ENCODE peak calls at places on chromosome 4, in four cellular contexts. T, U, I and X are unnamed samples.
A peak's percentile ranks its signal among the peaks of the same experiment; 100 is the strongest.

GRCh38 chr4:79472693-79473552 is 64.9 kb upstream of the GK2 start:
- DNase-seq in U (no peak), I (no peak), T (no peak), X (no peak)

GRCh38 chr4:78545275-78546246 is 6.0 kb upstream of the ANXA3 start:
- DNase-seq in I (no peak), T (no peak), U (no peak), X (no peak)

GRCh38 chr4:10620935-10621488 is 63.6 kb downstream of the CLNK start:
- DNase-seq in T (no peak), I (no peak), U (no peak), X (no peak)

GRCh38 chr4:184752496-184753275 is 18.8 kb upstream of the CENPU start:
- DNase-seq in I (no peak), T (no peak), U (no peak), X (no peak)

GRCh38 chr4:177879851-177880250 is 437.6 kb upstream of the AGA start:
- DNase-seq in T (peak; percentile 21), I (no peak), U (no peak), X (peak; percentile 8)

GRCh38 chr4:110107868-110108267 is 90.5 kb downstream of the ELOVL6 start:
- DNase-seq in T (no peak), I (no peak), U (no peak), X (no peak)

GRCh38 chr4:3223346-3223745 is 25.6 kb upstream of the MSANTD1 start:
- DNase-seq in I (no peak), U (no peak), T (no peak), X (no peak)

GRCh38 chr4:25551608-25552007 is 104.0 kb upstream of the SLC34A2 start:
- DNase-seq in T (no peak), I (no peak), U (no peak), X (no peak)

GRCh38 chr4:23237771-23238170 is 545.0 kb downstream of the GBA3 start:
- DNase-seq in T (no peak), U (no peak), I (no peak), X (no peak)

GRCh38 chr4:22515145-22515887 is 550 bp downstream of the ADGRA3 start:
- DNase-seq in I (no peak), U (peak; percentile 18), T (no peak), X (no peak)

GRCh38 chr4:153485860-153486259 is 19.7 kb downstream of the TMEM131L start:
- DNase-seq in I (no peak), U (no peak), T (no peak), X (no peak)

GRCh38 chr4:88616275-88616996 is 24.2 kb downstream of the HERC3 start:
- DNase-seq in T (no peak), I (no peak), U (no peak), X (no peak)

GRCh38 chr4:158676076-158676475 is 4.0 kb downstream of the ETFDH start:
- DNase-seq in U (no peak), T (no peak), I (no peak), X (no peak)

GRCh38 chr4:4412661-4413372 is 25.9 kb downstream of the NSG1 start:
- DNase-seq in U (no peak), T (no peak), I (no peak), X (no peak)

GRCh38 chr4:38210396-38211114 is 250.4 kb downstream of the PTTG2 start:
- DNase-seq in U (no peak), T (no peak), I (no peak), X (no peak)

GRCh38 chr4:68576272-68577100 is at the start of gene UGT2B17:
- DNase-seq in U (no peak), T (no peak), I (no peak), X (no peak)

DNA sequence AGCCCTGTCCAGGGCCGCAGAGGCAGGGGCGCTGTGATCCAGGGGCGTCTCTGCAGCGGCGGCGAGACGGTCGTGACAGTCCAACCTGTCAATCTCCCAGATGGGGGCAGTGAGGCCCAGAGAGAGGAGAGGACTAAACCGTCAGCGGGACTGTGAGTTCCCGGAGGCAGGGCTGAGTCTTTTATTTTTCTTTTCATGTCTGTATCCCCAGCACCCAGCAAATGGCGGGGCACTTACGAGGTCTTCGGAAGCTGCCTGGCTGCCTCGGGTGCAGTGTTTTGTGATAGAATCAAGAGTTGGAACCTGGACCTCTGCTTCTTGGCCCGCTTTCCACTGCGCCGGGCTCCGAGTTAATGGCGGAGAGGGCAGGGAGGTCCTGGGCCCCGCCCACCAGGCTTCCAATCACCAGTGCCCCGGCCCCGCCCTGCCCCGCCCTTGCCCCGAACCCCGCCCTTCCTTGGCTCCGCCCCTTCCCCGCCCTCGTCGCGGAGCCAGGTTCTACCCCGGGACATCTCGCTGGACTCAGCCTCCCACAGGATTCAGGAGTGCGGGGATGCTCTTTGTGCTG is 35.3 kb upstream of the GRPEL1 start:
- DNase-seq in T (no peak), I (peak; percentile 23), U (peak; percentile 99), X (peak; percentile 60)
- H3K9ac ChIP-seq in T (no peak overlapping the region), I (peak overlapping the region; percentile 64), U (peak overlapping the region; percentile 45), X (peak overlapping the region; percentile 67)

DNA sequence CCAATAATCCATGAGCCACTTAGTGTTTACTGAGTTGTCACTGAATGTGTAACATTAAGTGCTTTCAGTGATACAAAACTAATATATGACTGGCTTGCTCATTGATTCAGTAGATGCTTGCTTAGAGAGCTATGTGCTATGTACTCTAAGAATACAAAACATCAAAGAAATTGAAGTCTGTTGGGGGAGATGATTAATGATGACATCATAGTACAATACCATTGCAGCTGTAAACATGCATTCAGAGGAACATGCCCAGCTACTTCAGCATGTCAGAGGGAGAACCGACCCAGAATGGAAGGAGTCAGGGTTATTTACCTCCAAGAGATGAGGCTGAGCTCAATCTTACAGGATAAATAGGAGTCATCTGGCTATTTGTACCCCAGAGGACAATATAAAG is 290.7 kb downstream of the TENM3 start:
- DNase-seq in T (no peak), U (no peak), I (no peak), X (no peak)
- TF ChIP-seq EGR1 in T (no peak), U (no peak), I (no peak), X (no peak)

DNA sequence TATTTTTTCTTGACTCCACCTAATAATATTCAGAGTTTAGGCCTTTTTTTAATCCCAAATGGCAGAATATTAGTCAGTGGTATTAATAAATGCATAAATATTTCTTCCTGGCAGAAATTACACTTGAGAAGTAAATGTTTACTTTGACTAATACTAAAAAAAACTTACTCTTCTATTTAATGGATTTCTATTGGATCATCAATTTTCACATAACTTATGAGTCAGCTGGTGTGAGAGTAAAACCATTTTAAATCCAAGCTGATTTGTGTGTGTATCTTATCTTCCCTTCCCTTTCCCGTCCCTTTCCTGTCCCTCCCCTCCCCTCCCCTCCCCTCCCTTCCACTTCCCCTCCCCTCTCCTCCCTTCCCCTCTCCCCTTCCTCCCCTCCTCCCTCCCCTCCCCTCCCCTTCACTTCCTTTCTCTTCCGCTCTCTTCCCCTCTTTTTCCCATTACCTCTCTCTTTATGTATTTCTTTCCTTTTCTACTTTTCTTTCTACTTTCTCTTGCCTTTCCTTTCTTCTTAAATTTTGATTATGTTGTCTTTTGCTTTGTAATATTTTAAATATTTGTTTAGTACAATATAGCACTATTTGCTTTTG is 630.1 kb upstream of the EPHA5 start:
- DNase-seq in U (no peak), T (no peak), I (no peak), X (no peak)
- TF ChIP-seq ATF3 in U (no peak), T (no peak), I (no peak), X (no peak)

GRCh38 chr4:15888515-15888914 is 50.0 kb downstream of the FGFBP1 start:
- DNase-seq in I (no peak), T (no peak), U (no peak), X (no peak)

GRCh38 chr4:15885422-15885821 is 53.1 kb downstream of the FGFBP1 start:
- DNase-seq in U (no peak), T (no peak), I (no peak), X (no peak)

GRCh38 chr4:15878011-15878410 is 60.5 kb downstream of the FGFBP1 start:
- DNase-seq in T (no peak), I (no peak), U (no peak), X (no peak)

GRCh38 chr4:15883611-15884243 is 54.8 kb downstream of the FGFBP1 start:
- DNase-seq in T (no peak), U (no peak), I (no peak), X (no peak)

GRCh38 chr4:15882675-15883086 is 55.9 kb downstream of the FGFBP1 start:
- DNase-seq in U (peak; percentile 44), I (peak; percentile 64), T (peak; percentile 47), X (peak; percentile 79)
- H3K9ac ChIP-seq in U (no peak overlapping the region), I (no peak overlapping the region), T (no peak overlapping the region), X (no peak overlapping the region)

GRCh38 chr4:56297801-56298200 is 89.5 kb downstream of the AASDH start:
- DNase-seq in U (no peak), T (no peak), I (no peak), X (no peak)

GRCh38 chr4:56298210-56298609 is 89.1 kb downstream of the AASDH start:
- DNase-seq in U (no peak), I (no peak), T (no peak), X (no peak)

GRCh38 chr4:56293121-56293520 is 94.2 kb downstream of the AASDH start:
- DNase-seq in U (no peak), I (no peak), T (no peak), X (no peak)

GRCh38 chr4:56301181-56302076 is 85.9 kb downstream of the AASDH start:
- DNase-seq in I (peak; percentile 43), T (peak; percentile 36), U (peak; percentile 64), X (peak; percentile 59)

GRCh38 chr4:56296449-56296990 is 90.8 kb downstream of the AASDH start:
- DNase-seq in T (no peak), I (no peak), U (no peak), X (no peak)
- TF ChIP-seq EGR1 in T (no peak), I (no peak), U (no peak), X (no peak)

GRCh38 chr4:155675709-155676429 is 9.2 kb downstream of the GUCY1A1 start:
- DNase-seq in U (no peak), T (no peak), I (no peak), X (no peak)

GRCh38 chr4:155676430-155676825 is 9.8 kb downstream of the GUCY1A1 start:
- DNase-seq in I (no peak), U (no peak), T (no peak), X (no peak)

GRCh38 chr4:155678011-155678410 is 11.4 kb downstream of the GUCY1A1 start:
- DNase-seq in I (no peak), U (no peak), T (no peak), X (no peak)

GRCh38 chr4:155674669-155675071 is 8.0 kb downstream of the GUCY1A1 start:
- DNase-seq in U (no peak), I (no peak), T (no peak), X (no peak)

GRCh38 chr4:155679343-155679742 is 12.7 kb downstream of the GUCY1A1 start:
- DNase-seq in I (no peak), T (no peak), U (no peak), X (no peak)
- TF ChIP-seq ATF3 in I (no peak), T (no peak), U (no peak), X (no peak)

DNA sequence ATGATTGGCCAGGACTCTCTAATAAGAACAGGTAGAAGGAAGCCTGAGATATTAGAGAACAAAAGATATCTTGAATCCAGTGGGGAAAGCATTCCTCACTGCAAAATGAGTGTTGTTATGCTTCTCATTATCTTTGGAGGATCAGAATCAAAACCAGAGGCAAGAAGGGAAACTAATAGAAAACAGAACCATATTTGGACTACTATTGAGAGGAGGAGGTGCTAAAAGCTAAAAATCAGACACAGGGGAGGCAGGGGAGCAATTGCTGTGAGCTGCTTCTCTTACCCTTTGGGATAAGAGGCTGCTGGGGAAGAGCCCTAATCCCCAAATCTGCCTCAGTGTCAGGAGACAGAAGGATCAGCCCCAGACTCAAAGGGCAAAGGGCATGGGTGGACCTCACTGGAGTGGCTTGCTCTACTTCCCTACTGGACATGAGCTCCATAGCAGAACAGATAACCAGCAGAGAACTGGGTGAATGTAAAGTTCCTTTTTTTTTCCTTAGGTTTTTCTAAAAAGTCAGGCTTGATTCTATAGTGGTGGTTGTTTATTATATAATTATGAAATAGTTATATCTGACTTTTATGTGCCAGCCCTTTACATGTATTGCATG is 60.1 kb downstream of the SEPTIN11 start:
- DNase-seq in U (no peak), I (no peak), T (no peak), X (no peak)
- H3K9ac ChIP-seq in U (no peak overlapping the region), I (no peak overlapping the region), T (no peak overlapping the region), X (no peak overlapping the region)